ENCODE peak calls at places on chromosomes 11 and 22, in eight cellular contexts. H, U, M, T, K, E, D and A are unnamed samples.

GRCh38 chr22:49826603-49827306 is 918 bp downstream of the BRD1 start:
- DNase-seq in M (no peak), D (peak; percentile 11), H (peak; percentile 47), T (no peak), U (no peak), E (no peak), K (no peak), A (peak; percentile 47)

GRCh38 chr11:72641900-72642814 is 32.1 kb downstream of the PDE2A start:
- DNase-seq in U (peak; percentile 46), T (no peak), M (no peak), H (peak; percentile 53), K (no peak), E (no peak), D (no peak), A (peak; percentile 24)

GRCh38 chr11:124656759-124657627 is 16.5 kb downstream of the SIAE start:
- DNase-seq in D (peak; percentile 80), K (no peak), E (no peak), H (no peak), M (no peak), U (no peak), T (peak; percentile 38), A (peak; percentile 66)

GRCh38 chr11:111777094-111778046 is 11.2 kb upstream of the PPP2R1B start:
- DNase-seq in K (peak; percentile 54), T (peak; percentile 83), D (peak; percentile 63), M (no peak), U (no peak), E (peak; percentile 3), H (no peak), A (peak; percentile 51)

GRCh38 chr22:39520874-39521857 is 804 bp downstream of the ATF4 start:
- DNase-seq in T (no peak), H (peak; percentile 85), U (peak; percentile 62), K (peak; percentile 68), E (peak; percentile 43), D (no peak), M (peak; percentile 57), A (peak; percentile 73)

GRCh38 chr11:9313648-9314290 is 624 bp downstream of the TMEM41B start:
- DNase-seq in T (no peak), K (no peak), H (no peak), D (peak; percentile 39), U (no peak), E (peak; percentile 0), M (no peak), A (peak; percentile 30)

GRCh38 chr11:35974878-35975578 is 31.2 kb downstream of the LDLRAD3 start:
- DNase-seq in D (no peak), U (no peak), K (no peak), M (no peak), H (no peak), T (no peak), E (no peak), A (no peak)

GRCh38 chr11:117809236-117810055 is 12.4 kb upstream of the DSCAML1 start:
- DNase-seq in T (no peak), E (no peak), M (no peak), U (peak; percentile 66), H (peak; percentile 75), K (peak; percentile 89), D (peak; percentile 39), A (peak; percentile 55)

GRCh38 chr11:2794419-2794795 is 91.2 kb downstream of the CDKN1C start:
- DNase-seq in D (no peak), H (no peak), T (no peak), M (no peak), K (no peak), E (no peak), U (no peak), A (no peak)

GRCh38 chr11:28442113-28442512 is 333.9 kb downstream of the METTL15 start:
- DNase-seq in M (no peak), D (no peak), H (no peak), E (no peak), K (no peak), U (no peak), T (no peak), A (no peak)

GRCh38 chr22:37758698-37759097 is 49.0 kb upstream of the GCAT start:
- DNase-seq in H (no peak), M (no peak), K (no peak), E (no peak), T (no peak), U (no peak), D (no peak), A (no peak)

GRCh38 chr11:115676768-115677167 is 172.6 kb upstream of the CADM1 start:
- DNase-seq in K (no peak), M (no peak), E (no peak), H (no peak), U (no peak), T (peak; percentile 69), D (no peak), A (peak; percentile 8)

GRCh38 chr11:121929581-121929980 is 186.4 kb downstream of the BLID start:
- DNase-seq in K (no peak), E (no peak), M (no peak), T (peak; percentile 61), U (peak; percentile 12), D (peak; percentile 34), H (peak; percentile 30), A (no peak)

GRCh38 chr22:38831166-38831945 is 12.5 kb downstream of the NPTXR start:
- DNase-seq in H (no peak), D (peak; percentile 63), U (no peak), T (peak; percentile 89), E (no peak), M (no peak), K (peak; percentile 16), A (peak; percentile 75)

GRCh38 chr11:29159552-29160465 is 857.0 kb downstream of the KCNA4 start:
- DNase-seq in E (no peak), H (no peak), U (peak; percentile 51), K (peak; percentile 55), D (peak; percentile 58), T (peak; percentile 56), M (no peak), A (peak; percentile 55)

GRCh38 chr11:10451399-10452116 is 3.5 kb upstream of the AMPD3 start:
- DNase-seq in K (no peak), U (no peak), E (no peak), M (no peak), D (no peak), H (no peak), T (no peak), A (no peak)

GRCh38 chr11:34840736-34841386 is 75.3 kb downstream of the APIP start:
- DNase-seq in D (peak; percentile 72), M (peak; percentile 14), U (no peak), T (peak; percentile 42), H (no peak), E (no peak), K (no peak), A (peak; percentile 25)

GRCh38 chr11:61616443-61616842 is 35.6 kb upstream of the SYT7 start:
- DNase-seq in D (peak; percentile 89), M (no peak), U (no peak), H (no peak), E (no peak), K (no peak), T (no peak), A (peak; percentile 68)

GRCh38 chr11:124753207-124753606 is 1.2 kb upstream of the VSIG2 start:
- DNase-seq in T (no peak), M (no peak), H (no peak), D (no peak), E (no peak), U (no peak), K (no peak), A (no peak)

GRCh38 chr11:11391796-11392195 is 38.7 kb upstream of the CSNK2A3 start:
- DNase-seq in T (peak; percentile 98), K (no peak), M (no peak), H (no peak), U (no peak), D (peak; percentile 84), E (no peak), A (peak; percentile 84)

GRCh38 chr11:86926975-86927374 is 28.2 kb downstream of the FZD4 start:
- DNase-seq in M (no peak), E (no peak), U (no peak), H (no peak), T (no peak), D (no peak), K (no peak), A (no peak)

GRCh38 chr22:36433318-36434231 is 45.8 kb upstream of the MYH9 start:
- DNase-seq in M (no peak), D (no peak), K (no peak), T (no peak), U (no peak), H (no peak), E (no peak), A (no peak)